ENCODE peak calls at places on chromosomes 5 and 9, in seven cellular contexts. One of them, this sample, is unnamed.

GRCh38 chr9:130020618-130021017 is 22.4 kb downstream of the FNBP1 start:
- DNase-seq in neural progenitor cell: no peak
- DNase-seq in transverse colon: no peak
- DNase-seq in HL-60: no peak
- DNase-seq in fibroblast of pulmonary artery: no peak
- DNase-seq in cardiac fibroblast: no peak
- DNase-seq in heart left ventricle: no peak
- DNase-seq in this sample: no peak

GRCh38 chr5:157290981-157291711 is 25.2 kb downstream of the CYFIP2 start:
- DNase-seq in neural progenitor cell: no peak
- DNase-seq in transverse colon: peak
- DNase-seq in HL-60: no peak
- DNase-seq in fibroblast of pulmonary artery: no peak
- DNase-seq in cardiac fibroblast: peak
- DNase-seq in heart left ventricle: no peak
- DNase-seq in this sample: no peak

GRCh38 chr9:109037946-109038345 is 24.6 kb upstream of the CTNNAL1 start:
- DNase-seq in neural progenitor cell: no peak
- DNase-seq in transverse colon: no peak
- DNase-seq in HL-60: no peak
- DNase-seq in fibroblast of pulmonary artery: no peak
- DNase-seq in cardiac fibroblast: no peak
- DNase-seq in heart left ventricle: no peak
- DNase-seq in this sample: no peak

GRCh38 chr9:13388157-13388556 is 108.7 kb upstream of the MPDZ start:
- DNase-seq in neural progenitor cell: no peak
- DNase-seq in transverse colon: no peak
- DNase-seq in HL-60: no peak
- DNase-seq in fibroblast of pulmonary artery: peak
- DNase-seq in cardiac fibroblast: peak
- DNase-seq in heart left ventricle: no peak
- DNase-seq in this sample: no peak

GRCh38 chr5:57176350-57176857 is 2.5 kb downstream of the GPBP1 start:
- DNase-seq in neural progenitor cell: no peak
- DNase-seq in transverse colon: no peak
- DNase-seq in HL-60: no peak
- DNase-seq in fibroblast of pulmonary artery: peak
- DNase-seq in cardiac fibroblast: peak
- DNase-seq in heart left ventricle: no peak
- DNase-seq in this sample: peak

GRCh38 chr5:124602925-124603650 is 143.4 kb downstream of the ZNF608 start:
- DNase-seq in neural progenitor cell: no peak
- DNase-seq in transverse colon: no peak
- DNase-seq in HL-60: no peak
- DNase-seq in fibroblast of pulmonary artery: peak
- DNase-seq in cardiac fibroblast: peak
- DNase-seq in heart left ventricle: no peak
- DNase-seq in this sample: no peak

GRCh38 chr5:154478752-154479159 is 729 bp upstream of the HAND1 start:
- DNase-seq in neural progenitor cell: peak
- DNase-seq in transverse colon: no peak
- DNase-seq in HL-60: no peak
- DNase-seq in fibroblast of pulmonary artery: no peak
- DNase-seq in cardiac fibroblast: no peak
- DNase-seq in heart left ventricle: no peak
- DNase-seq in this sample: no peak

GRCh38 chr9:78070530-78070929 is 38.9 kb upstream of the GNAQ start:
- DNase-seq in neural progenitor cell: no peak
- DNase-seq in transverse colon: no peak
- DNase-seq in HL-60: no peak
- DNase-seq in fibroblast of pulmonary artery: no peak
- DNase-seq in cardiac fibroblast: no peak
- DNase-seq in heart left ventricle: no peak
- DNase-seq in this sample: no peak

GRCh38 chr5:10542151-10542550 is 21.7 kb upstream of the ANKRD33B start:
- DNase-seq in neural progenitor cell: no peak
- DNase-seq in transverse colon: no peak
- DNase-seq in HL-60: no peak
- DNase-seq in fibroblast of pulmonary artery: no peak
- DNase-seq in cardiac fibroblast: no peak
- DNase-seq in heart left ventricle: no peak
- DNase-seq in this sample: no peak

GRCh38 chr5:59746261-59746765 is 147.2 kb downstream of the PDE4D start:
- DNase-seq in neural progenitor cell: no peak
- DNase-seq in transverse colon: no peak
- DNase-seq in HL-60: no peak
- DNase-seq in fibroblast of pulmonary artery: peak
- DNase-seq in cardiac fibroblast: peak
- DNase-seq in heart left ventricle: no peak
- DNase-seq in this sample: peak

GRCh38 chr9:110742741-110743371 is 74.3 kb downstream of the MUSK start:
- DNase-seq in neural progenitor cell: peak
- DNase-seq in transverse colon: no peak
- DNase-seq in HL-60: no peak
- DNase-seq in fibroblast of pulmonary artery: peak
- DNase-seq in cardiac fibroblast: peak
- DNase-seq in heart left ventricle: no peak
- DNase-seq in this sample: peak

GRCh38 chr9:114653556-114654159 is 3.9 kb downstream of the TEX53 start:
- DNase-seq in neural progenitor cell: peak
- DNase-seq in transverse colon: peak
- DNase-seq in HL-60: peak
- DNase-seq in fibroblast of pulmonary artery: peak
- DNase-seq in cardiac fibroblast: peak
- DNase-seq in heart left ventricle: peak
- DNase-seq in this sample: peak

GRCh38 chr9:110015759-110016158 is 192.2 kb downstream of the C9orf152 start:
- DNase-seq in neural progenitor cell: no peak
- DNase-seq in transverse colon: no peak
- DNase-seq in HL-60: no peak
- DNase-seq in fibroblast of pulmonary artery: peak
- DNase-seq in cardiac fibroblast: peak
- DNase-seq in heart left ventricle: no peak
- DNase-seq in this sample: peak

GRCh38 chr9:92440751-92441046 is 16.4 kb upstream of the OMD start:
- DNase-seq in neural progenitor cell: no peak
- DNase-seq in transverse colon: no peak
- DNase-seq in HL-60: no peak
- DNase-seq in fibroblast of pulmonary artery: no peak
- DNase-seq in cardiac fibroblast: no peak
- DNase-seq in heart left ventricle: no peak
- DNase-seq in this sample: no peak

GRCh38 chr9:121619989-121620673 is 31.3 kb upstream of the DAB2IP start:
- DNase-seq in neural progenitor cell: no peak
- DNase-seq in transverse colon: no peak
- DNase-seq in HL-60: no peak
- DNase-seq in fibroblast of pulmonary artery: no peak
- DNase-seq in cardiac fibroblast: no peak
- DNase-seq in heart left ventricle: peak
- DNase-seq in this sample: no peak

GRCh38 chr9:83219154-83219923 is 156.4 kb upstream of the RASEF start:
- DNase-seq in neural progenitor cell: peak
- DNase-seq in transverse colon: peak
- DNase-seq in HL-60: peak
- DNase-seq in fibroblast of pulmonary artery: peak
- DNase-seq in cardiac fibroblast: peak
- DNase-seq in heart left ventricle: peak
- DNase-seq in this sample: peak

GRCh38 chr5:55427157-55427556 is 107.6 kb downstream of the PLPP1 start:
- DNase-seq in neural progenitor cell: no peak
- DNase-seq in transverse colon: no peak
- DNase-seq in HL-60: no peak
- DNase-seq in fibroblast of pulmonary artery: peak
- DNase-seq in cardiac fibroblast: peak
- DNase-seq in heart left ventricle: peak
- DNase-seq in this sample: peak

GRCh38 chr9:115808695-115809094 is 344.9 kb upstream of the PAPPA start:
- DNase-seq in neural progenitor cell: no peak
- DNase-seq in transverse colon: no peak
- DNase-seq in HL-60: no peak
- DNase-seq in fibroblast of pulmonary artery: peak
- DNase-seq in cardiac fibroblast: peak
- DNase-seq in heart left ventricle: no peak
- DNase-seq in this sample: peak

GRCh38 chr5:74392698-74393431 is 247.7 kb downstream of the ENC1 start:
- DNase-seq in neural progenitor cell: no peak
- DNase-seq in transverse colon: no peak
- DNase-seq in HL-60: no peak
- DNase-seq in fibroblast of pulmonary artery: peak
- DNase-seq in cardiac fibroblast: peak
- DNase-seq in heart left ventricle: no peak
- DNase-seq in this sample: peak

GRCh38 chr9:83933804-83934203 is 12.6 kb upstream of the KIF27 start:
- DNase-seq in neural progenitor cell: no peak
- DNase-seq in transverse colon: no peak
- DNase-seq in HL-60: peak
- DNase-seq in fibroblast of pulmonary artery: peak
- DNase-seq in cardiac fibroblast: peak
- DNase-seq in heart left ventricle: no peak
- DNase-seq in this sample: peak

GRCh38 chr5:169637856-169638190 is 748 bp downstream of the DOCK2 start:
- DNase-seq in neural progenitor cell: no peak
- DNase-seq in transverse colon: peak
- DNase-seq in HL-60: no peak
- DNase-seq in fibroblast of pulmonary artery: no peak
- DNase-seq in cardiac fibroblast: no peak
- DNase-seq in heart left ventricle: peak
- DNase-seq in this sample: no peak

GRCh38 chr9:68740561-68740960 is 35.5 kb downstream of the PIP5K1B start:
- DNase-seq in neural progenitor cell: no peak
- DNase-seq in transverse colon: peak
- DNase-seq in HL-60: no peak
- DNase-seq in fibroblast of pulmonary artery: no peak
- DNase-seq in cardiac fibroblast: no peak
- DNase-seq in heart left ventricle: no peak
- DNase-seq in this sample: no peak

GRCh38 chr9:89362647-89363310 is 44.5 kb downstream of the SECISBP2 start:
- DNase-seq in neural progenitor cell: no peak
- DNase-seq in transverse colon: no peak
- DNase-seq in HL-60: no peak
- DNase-seq in fibroblast of pulmonary artery: no peak
- DNase-seq in cardiac fibroblast: no peak
- DNase-seq in heart left ventricle: no peak
- DNase-seq in this sample: no peak

GRCh38 chr9:107480386-107480789 is 9.2 kb downstream of the KLF4 start:
- DNase-seq in neural progenitor cell: no peak
- DNase-seq in transverse colon: no peak
- DNase-seq in HL-60: peak
- DNase-seq in fibroblast of pulmonary artery: peak
- DNase-seq in cardiac fibroblast: peak
- DNase-seq in heart left ventricle: peak
- DNase-seq in this sample: peak

GRCh38 chr9:115198018-115198417 is 80.1 kb upstream of the TNC start:
- DNase-seq in neural progenitor cell: peak
- DNase-seq in transverse colon: peak
- DNase-seq in HL-60: no peak
- DNase-seq in fibroblast of pulmonary artery: peak
- DNase-seq in cardiac fibroblast: no peak
- DNase-seq in heart left ventricle: peak
- DNase-seq in this sample: peak

GRCh38 chr5:21452429-21452828 is 1400.7 kb downstream of the CDH12 start:
- DNase-seq in neural progenitor cell: no peak
- DNase-seq in transverse colon: no peak
- DNase-seq in HL-60: no peak
- DNase-seq in fibroblast of pulmonary artery: peak
- DNase-seq in cardiac fibroblast: peak
- DNase-seq in heart left ventricle: no peak
- DNase-seq in this sample: no peak

GRCh38 chr9:128420651-128421473 is at the start of gene CERCAM:
- DNase-seq in neural progenitor cell: peak
- DNase-seq in transverse colon: peak
- DNase-seq in HL-60: no peak
- DNase-seq in fibroblast of pulmonary artery: peak
- DNase-seq in cardiac fibroblast: peak
- DNase-seq in heart left ventricle: peak
- DNase-seq in this sample: peak
- TF ChIP-seq CTCF in neural progenitor cell: peak
- TF ChIP-seq CTCF in transverse colon: no peak
- TF ChIP-seq CTCF in HL-60: no peak
- TF ChIP-seq CTCF in fibroblast of pulmonary artery: no peak
- TF ChIP-seq CTCF in cardiac fibroblast: no peak
- TF ChIP-seq CTCF in heart left ventricle: no peak
- TF ChIP-seq CTCF in this sample: no peak

GRCh38 chr5:95647886-95648860 is 1.6 kb downstream of the RFESD start:
- DNase-seq in neural progenitor cell: no peak
- DNase-seq in transverse colon: no peak
- DNase-seq in HL-60: no peak
- DNase-seq in fibroblast of pulmonary artery: peak
- DNase-seq in cardiac fibroblast: peak
- DNase-seq in heart left ventricle: no peak
- DNase-seq in this sample: peak
- H3K4me3 ChIP-seq in neural progenitor cell: no peak
- H3K4me3 ChIP-seq in transverse colon: peak
- H3K4me3 ChIP-seq in HL-60: no peak
- H3K4me3 ChIP-seq in fibroblast of pulmonary artery: no peak
- H3K4me3 ChIP-seq in cardiac fibroblast: no peak
- H3K4me3 ChIP-seq in heart left ventricle: peak
- H3K4me3 ChIP-seq in this sample: no peak

DNA sequence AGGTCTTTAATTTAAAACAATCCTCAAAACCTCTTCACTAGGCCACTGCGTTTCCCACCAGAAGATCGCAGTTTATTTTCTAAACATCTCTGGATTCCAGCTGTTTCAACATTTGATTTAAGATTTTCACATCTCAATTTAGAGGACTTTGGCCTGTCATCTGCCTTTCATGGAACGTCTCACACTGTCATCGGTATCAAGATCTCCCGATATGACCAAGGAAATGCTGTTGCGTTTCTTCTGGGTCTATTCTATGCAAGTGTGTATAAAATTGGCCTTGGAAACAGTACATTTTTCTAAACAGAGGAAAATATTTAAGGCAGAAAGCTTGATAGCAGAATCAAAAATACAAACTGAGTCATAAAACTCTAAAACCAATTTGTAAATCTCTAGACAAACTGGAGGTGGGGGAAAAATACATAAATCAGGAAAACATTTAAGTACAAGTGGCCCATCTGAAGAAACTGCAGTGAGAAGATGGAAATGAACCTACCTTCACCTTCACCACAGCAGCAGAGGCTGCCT is 53.6 kb upstream of the SIMC1 start:
- DNase-seq in neural progenitor cell: no peak
- DNase-seq in transverse colon: no peak
- DNase-seq in HL-60: no peak
- DNase-seq in fibroblast of pulmonary artery: no peak
- DNase-seq in cardiac fibroblast: no peak
- DNase-seq in heart left ventricle: no peak
- DNase-seq in this sample: no peak
- TF ChIP-seq CTCF in neural progenitor cell: no peak
- TF ChIP-seq CTCF in transverse colon: no peak
- TF ChIP-seq CTCF in HL-60: no peak
- TF ChIP-seq CTCF in fibroblast of pulmonary artery: no peak
- TF ChIP-seq CTCF in cardiac fibroblast: no peak
- TF ChIP-seq CTCF in heart left ventricle: no peak
- TF ChIP-seq CTCF in this sample: no peak

DNA sequence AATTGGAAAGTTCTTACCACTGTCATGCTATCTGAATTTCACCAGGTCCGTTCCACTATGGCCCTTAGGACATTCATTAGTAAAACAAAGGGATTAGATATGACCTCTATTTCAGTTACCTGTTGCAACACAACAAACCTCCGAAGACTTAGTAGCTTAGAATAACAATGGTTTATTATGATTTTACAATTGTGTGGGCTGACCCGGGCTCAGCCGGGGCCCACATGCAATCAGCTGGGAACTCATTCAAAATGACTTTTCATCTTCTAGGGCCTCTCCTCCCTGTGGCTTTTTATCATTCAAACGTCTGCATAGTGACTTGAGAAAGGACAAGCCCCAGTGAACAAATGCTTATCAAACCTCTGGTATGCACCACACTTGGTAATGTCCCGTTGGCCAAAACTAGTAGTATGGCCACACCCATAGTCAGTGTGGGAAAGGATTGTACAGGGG is 2.3 kb upstream of the FBXW11 start:
- DNase-seq in neural progenitor cell: peak
- DNase-seq in transverse colon: no peak
- DNase-seq in HL-60: no peak
- DNase-seq in fibroblast of pulmonary artery: peak
- DNase-seq in cardiac fibroblast: peak
- DNase-seq in heart left ventricle: no peak
- DNase-seq in this sample: peak
- H3K4me3 ChIP-seq in neural progenitor cell: no peak
- H3K4me3 ChIP-seq in transverse colon: no peak
- H3K4me3 ChIP-seq in HL-60: no peak
- H3K4me3 ChIP-seq in fibroblast of pulmonary artery: peak
- H3K4me3 ChIP-seq in cardiac fibroblast: no peak
- H3K4me3 ChIP-seq in heart left ventricle: no peak
- H3K4me3 ChIP-seq in this sample: no peak

This sample was measured in fibroblast of villous mesenchyme.